ENCODE peak calls at places on chromosomes 13 and 19, in four cellular contexts. H, P, G and R are unnamed samples.

GRCh38 chr13:51000058-51000457 is 90.5 kb downstream of the RNASEH2B start:
- DNase-seq in H (no peak), P (no peak), G (no peak), R (no peak)

GRCh38 chr13:110133425-110134235 is 173.3 kb downstream of the COL4A1 start:
- DNase-seq in H (no peak), P (no peak), G (no peak), R (no peak)

GRCh38 chr19:28012361-28012760 is 1200.6 kb downstream of the UQCRFS1 start:
- DNase-seq in H (no peak), P (no peak), G (no peak), R (no peak)

GRCh38 chr13:35817642-35818576 is 313.3 kb downstream of the DCLK1 start:
- DNase-seq in H (no peak), P (no peak), G (no peak), R (no peak)

GRCh38 chr19:57941593-57941992 is 5.9 kb downstream of the ZNF256 start:
- DNase-seq in H (no peak), P (no peak), G (no peak), R (no peak)

GRCh38 chr13:39870197-39870746 is 214.8 kb downstream of the COG6 start:
- DNase-seq in H (no peak), P (no peak), G (no peak), R (no peak)

GRCh38 chr19:50376166-50377050 is at the start of gene NR1H2:
- DNase-seq in H (peak; percentile 97), P (peak; percentile 95), G (peak; percentile 93), R (peak; percentile 94)

GRCh38 chr13:35953537-35954206 is 177.5 kb downstream of the DCLK1 start:
- DNase-seq in H (no peak), P (no peak), G (peak; percentile 16), R (no peak)

GRCh38 chr13:94009696-94010095 is 469.8 kb downstream of the DCT start:
- DNase-seq in H (no peak), P (no peak), G (no peak), R (no peak)

GRCh38 chr13:46577656-46578589 is 25.0 kb downstream of the LRCH1 start:
- DNase-seq in H (no peak), P (no peak), G (no peak), R (no peak)

GRCh38 chr19:3509566-3509989 is 3.5 kb downstream of the FZR1 start:
- DNase-seq in H (peak; percentile 35), P (peak; percentile 46), G (no peak), R (peak; percentile 68)

GRCh38 chr19:13366529-13367143 is 139.6 kb downstream of the CACNA1A start:
- DNase-seq in H (no peak), P (no peak), G (no peak), R (no peak)

GRCh38 chr19:35908010-35908441 is at the start of gene TYROBP:
- DNase-seq in H (no peak), P (no peak), G (no peak), R (no peak)

GRCh38 chr19:40216013-40216776 is 2.0 kb downstream of the TTC9B start:
- DNase-seq in H (no peak), P (no peak), G (no peak), R (no peak)

GRCh38 chr19:53594811-53595509 is 36.8 kb upstream of the DPRX start:
- DNase-seq in H (no peak), P (no peak), G (no peak), R (no peak)

GRCh38 chr13:66860868-66861447 is 369.2 kb downstream of the PCDH9 start:
- DNase-seq in H (no peak), P (no peak), G (no peak), R (no peak)